ENCODE peak calls at places on chromosomes 1 and 21, in nine cellular contexts. One of them, this sample, is unnamed.

GRCh38 chr1:53948291-53948690 is 2.1 kb downstream of the LRRC42 start:
- DNase-seq in transverse colon: no peak
- DNase-seq in upper lobe of left lung: no peak
- DNase-seq in GM12878: no peak
- DNase-seq in stomach: no peak
- DNase-seq in HCT116: no peak
- DNase-seq in spleen: no peak
- DNase-seq in GM12892: no peak
- DNase-seq in endothelial cell of umbilical vein: no peak
- DNase-seq in this sample: no peak

GRCh38 chr21:42721341-42721824 is 68.0 kb downstream of the PDE9A start:
- DNase-seq in transverse colon: peak
- DNase-seq in upper lobe of left lung: no peak
- DNase-seq in GM12878: no peak
- DNase-seq in stomach: no peak
- DNase-seq in HCT116: no peak
- DNase-seq in spleen: no peak
- DNase-seq in GM12892: no peak
- DNase-seq in endothelial cell of umbilical vein: no peak
- DNase-seq in this sample: no peak

GRCh38 chr1:180151508-180151907 is 3.2 kb upstream of the QSOX1 start:
- DNase-seq in transverse colon: no peak
- DNase-seq in upper lobe of left lung: no peak
- DNase-seq in GM12878: no peak
- DNase-seq in stomach: no peak
- DNase-seq in HCT116: no peak
- DNase-seq in spleen: no peak
- DNase-seq in GM12892: no peak
- DNase-seq in endothelial cell of umbilical vein: peak
- DNase-seq in this sample: no peak

GRCh38 chr1:109112056-109112651 is 1.8 kb upstream of the ELAPOR1 start:
- DNase-seq in transverse colon: no peak
- DNase-seq in upper lobe of left lung: no peak
- DNase-seq in GM12878: no peak
- DNase-seq in stomach: no peak
- DNase-seq in HCT116: no peak
- DNase-seq in spleen: no peak
- DNase-seq in GM12892: no peak
- DNase-seq in endothelial cell of umbilical vein: peak
- DNase-seq in this sample: no peak

GRCh38 chr1:224683981-224684380 is 67.9 kb downstream of the CNIH3 start:
- DNase-seq in transverse colon: no peak
- DNase-seq in upper lobe of left lung: no peak
- DNase-seq in GM12878: no peak
- DNase-seq in stomach: no peak
- DNase-seq in HCT116: no peak
- DNase-seq in spleen: no peak
- DNase-seq in GM12892: no peak
- DNase-seq in endothelial cell of umbilical vein: no peak
- DNase-seq in this sample: no peak

GRCh38 chr1:10431065-10431730 is 965 bp downstream of the CENPS start:
- DNase-seq in transverse colon: no peak
- DNase-seq in upper lobe of left lung: no peak
- DNase-seq in GM12878: no peak
- DNase-seq in stomach: no peak
- DNase-seq in HCT116: no peak
- DNase-seq in spleen: no peak
- DNase-seq in GM12892: no peak
- DNase-seq in endothelial cell of umbilical vein: no peak
- DNase-seq in this sample: no peak

GRCh38 chr1:244371294-244372141 is 80.2 kb downstream of the ADSS2 start:
- DNase-seq in transverse colon: no peak
- DNase-seq in upper lobe of left lung: no peak
- DNase-seq in GM12878: no peak
- DNase-seq in stomach: no peak
- DNase-seq in HCT116: no peak
- DNase-seq in spleen: no peak
- DNase-seq in GM12892: no peak
- DNase-seq in endothelial cell of umbilical vein: no peak
- DNase-seq in this sample: no peak

GRCh38 chr1:172629638-172630037 is 29.3 kb upstream of the FASLG start:
- DNase-seq in transverse colon: no peak
- DNase-seq in upper lobe of left lung: no peak
- DNase-seq in GM12878: no peak
- DNase-seq in stomach: no peak
- DNase-seq in HCT116: no peak
- DNase-seq in spleen: no peak
- DNase-seq in GM12892: no peak
- DNase-seq in endothelial cell of umbilical vein: no peak
- DNase-seq in this sample: no peak

GRCh38 chr1:208731976-208732821 is 488.0 kb upstream of the PLXNA2 start:
- DNase-seq in transverse colon: no peak
- DNase-seq in upper lobe of left lung: no peak
- DNase-seq in GM12878: peak
- DNase-seq in stomach: no peak
- DNase-seq in HCT116: no peak
- DNase-seq in spleen: no peak
- DNase-seq in GM12892: no peak
- DNase-seq in endothelial cell of umbilical vein: peak
- DNase-seq in this sample: no peak

GRCh38 chr1:157047064-157047410 is 1.5 kb upstream of the ARHGEF11 start:
- DNase-seq in transverse colon: no peak
- DNase-seq in upper lobe of left lung: no peak
- DNase-seq in GM12878: no peak
- DNase-seq in stomach: no peak
- DNase-seq in HCT116: no peak
- DNase-seq in spleen: no peak
- DNase-seq in GM12892: no peak
- DNase-seq in endothelial cell of umbilical vein: no peak
- DNase-seq in this sample: no peak

GRCh38 chr1:65310078-65310587 is 790 bp downstream of the DNAJC6 start:
- DNase-seq in transverse colon: peak
- DNase-seq in upper lobe of left lung: no peak
- DNase-seq in GM12878: no peak
- DNase-seq in stomach: no peak
- DNase-seq in HCT116: no peak
- DNase-seq in spleen: no peak
- DNase-seq in GM12892: no peak
- DNase-seq in endothelial cell of umbilical vein: no peak
- DNase-seq in this sample: no peak

GRCh38 chr1:21666572-21667320 is 2.4 kb downstream of the RAP1GAP start:
- DNase-seq in transverse colon: no peak
- DNase-seq in upper lobe of left lung: no peak
- DNase-seq in GM12878: no peak
- DNase-seq in stomach: peak
- DNase-seq in HCT116: no peak
- DNase-seq in spleen: peak
- DNase-seq in GM12892: no peak
- DNase-seq in endothelial cell of umbilical vein: no peak
- DNase-seq in this sample: no peak
- TF ChIP-seq POLR2AphosphoS5 in transverse colon: no peak
- TF ChIP-seq POLR2AphosphoS5 in upper lobe of left lung: no peak
- TF ChIP-seq POLR2AphosphoS5 in GM12878: no peak
- TF ChIP-seq POLR2AphosphoS5 in stomach: no peak
- TF ChIP-seq POLR2AphosphoS5 in HCT116: no peak
- TF ChIP-seq POLR2AphosphoS5 in spleen: no peak
- TF ChIP-seq POLR2AphosphoS5 in GM12892: no peak
- TF ChIP-seq POLR2AphosphoS5 in endothelial cell of umbilical vein: no peak
- TF ChIP-seq POLR2AphosphoS5 in this sample: no peak

GRCh38 chr1:206823725-206824124 is 41.7 kb upstream of the IL20 start:
- DNase-seq in transverse colon: no peak
- DNase-seq in upper lobe of left lung: no peak
- DNase-seq in GM12878: no peak
- DNase-seq in stomach: no peak
- DNase-seq in HCT116: no peak
- DNase-seq in spleen: no peak
- DNase-seq in GM12892: no peak
- DNase-seq in endothelial cell of umbilical vein: no peak
- DNase-seq in this sample: no peak

GRCh38 chr1:206821493-206821892 is 43.9 kb upstream of the IL20 start:
- DNase-seq in transverse colon: no peak
- DNase-seq in upper lobe of left lung: no peak
- DNase-seq in GM12878: no peak
- DNase-seq in stomach: no peak
- DNase-seq in HCT116: no peak
- DNase-seq in spleen: no peak
- DNase-seq in GM12892: no peak
- DNase-seq in endothelial cell of umbilical vein: no peak
- DNase-seq in this sample: no peak

GRCh38 chr1:206826409-206826808 is 39.0 kb upstream of the IL20 start:
- DNase-seq in transverse colon: no peak
- DNase-seq in upper lobe of left lung: no peak
- DNase-seq in GM12878: no peak
- DNase-seq in stomach: no peak
- DNase-seq in HCT116: no peak
- DNase-seq in spleen: no peak
- DNase-seq in GM12892: no peak
- DNase-seq in endothelial cell of umbilical vein: no peak
- DNase-seq in this sample: no peak

GRCh38 chr1:206828061-206828460 is 37.4 kb upstream of the IL20 start:
- DNase-seq in transverse colon: no peak
- DNase-seq in upper lobe of left lung: no peak
- DNase-seq in GM12878: no peak
- DNase-seq in stomach: no peak
- DNase-seq in HCT116: no peak
- DNase-seq in spleen: no peak
- DNase-seq in GM12892: no peak
- DNase-seq in endothelial cell of umbilical vein: no peak
- DNase-seq in this sample: no peak

DNA sequence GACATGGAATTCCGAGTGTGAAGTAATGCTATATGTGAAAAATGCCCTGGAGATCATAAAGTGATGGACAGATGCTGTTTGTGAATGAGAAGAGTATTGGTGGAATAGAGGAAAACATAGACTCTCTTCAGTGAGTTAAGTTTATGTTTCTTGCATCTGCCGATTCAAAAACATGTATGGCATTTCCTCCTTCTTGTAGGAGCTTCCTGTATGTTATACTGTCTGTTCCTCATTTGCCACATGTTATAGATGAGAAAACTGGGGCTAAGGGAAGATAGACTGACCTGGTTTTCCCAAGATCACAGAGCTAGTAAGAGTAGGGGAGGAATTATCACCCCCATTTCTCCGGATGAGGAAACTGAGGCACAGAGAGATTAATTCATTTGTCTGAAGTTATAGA is 41.1 kb upstream of the IL20 start:
- DNase-seq in transverse colon: no peak
- DNase-seq in upper lobe of left lung: no peak
- DNase-seq in GM12878: no peak
- DNase-seq in stomach: no peak
- DNase-seq in HCT116: no peak
- DNase-seq in spleen: no peak
- DNase-seq in GM12892: no peak
- DNase-seq in endothelial cell of umbilical vein: peak
- DNase-seq in this sample: no peak
- TF ChIP-seq POLR2A in transverse colon: no peak
- TF ChIP-seq POLR2A in upper lobe of left lung: no peak
- TF ChIP-seq POLR2A in GM12878: no peak
- TF ChIP-seq POLR2A in stomach: no peak
- TF ChIP-seq POLR2A in HCT116: no peak
- TF ChIP-seq POLR2A in spleen: no peak
- TF ChIP-seq POLR2A in GM12892: no peak
- TF ChIP-seq POLR2A in endothelial cell of umbilical vein: no peak
- TF ChIP-seq POLR2A in this sample: no peak

DNA sequence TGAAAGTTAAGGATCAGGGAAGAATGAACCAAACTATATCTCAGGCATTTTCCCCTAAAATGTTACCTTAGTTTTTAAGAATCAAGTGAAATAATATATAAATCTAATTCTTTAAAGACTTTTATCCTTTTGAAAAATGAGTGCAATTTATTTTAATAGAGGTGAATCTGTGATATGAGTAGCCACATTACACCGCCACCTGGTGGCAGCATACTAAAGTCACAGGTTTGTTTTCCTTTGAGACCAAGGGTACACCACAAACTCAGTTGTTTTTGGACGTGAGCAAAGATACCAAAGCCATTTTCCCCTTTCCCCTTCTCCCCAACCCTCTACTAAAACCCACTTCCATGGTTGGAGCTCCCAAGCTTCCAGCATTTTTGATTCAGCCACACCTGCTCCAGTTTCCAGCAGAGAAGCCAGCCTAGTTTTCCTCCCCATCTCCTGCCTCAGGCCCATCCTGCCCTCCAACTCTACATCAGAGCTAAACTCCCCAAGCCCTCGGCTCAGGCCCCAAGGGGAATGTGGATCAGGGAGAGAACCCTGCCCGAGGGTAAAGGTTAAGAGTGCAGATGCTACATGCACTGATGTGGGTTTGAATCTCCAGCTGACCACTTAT is 22.9 kb upstream of the LDLRAP1 start:
- DNase-seq in transverse colon: peak
- DNase-seq in upper lobe of left lung: peak
- DNase-seq in GM12878: peak
- DNase-seq in stomach: peak
- DNase-seq in HCT116: peak
- DNase-seq in spleen: peak
- DNase-seq in GM12892: no peak
- DNase-seq in endothelial cell of umbilical vein: peak
- DNase-seq in this sample: no peak
- TF ChIP-seq POLR2AphosphoS5 in transverse colon: no peak
- TF ChIP-seq POLR2AphosphoS5 in upper lobe of left lung: no peak
- TF ChIP-seq POLR2AphosphoS5 in GM12878: no peak
- TF ChIP-seq POLR2AphosphoS5 in stomach: no peak
- TF ChIP-seq POLR2AphosphoS5 in HCT116: no peak
- TF ChIP-seq POLR2AphosphoS5 in spleen: no peak
- TF ChIP-seq POLR2AphosphoS5 in GM12892: no peak
- TF ChIP-seq POLR2AphosphoS5 in endothelial cell of umbilical vein: no peak
- TF ChIP-seq POLR2AphosphoS5 in this sample: no peak

GRCh38 chr1:153973478-153973877 is 4.0 kb downstream of the JTB start:
- DNase-seq in transverse colon: no peak
- DNase-seq in upper lobe of left lung: no peak
- DNase-seq in GM12878: no peak
- DNase-seq in stomach: no peak
- DNase-seq in HCT116: no peak
- DNase-seq in spleen: peak
- DNase-seq in GM12892: no peak
- DNase-seq in endothelial cell of umbilical vein: no peak
- DNase-seq in this sample: no peak

GRCh38 chr1:153978274-153978909 is 918 bp upstream of the JTB start:
- DNase-seq in transverse colon: no peak
- DNase-seq in upper lobe of left lung: no peak
- DNase-seq in GM12878: no peak
- DNase-seq in stomach: no peak
- DNase-seq in HCT116: no peak
- DNase-seq in spleen: peak
- DNase-seq in GM12892: no peak
- DNase-seq in endothelial cell of umbilical vein: no peak
- DNase-seq in this sample: no peak

GRCh38 chr1:153973071-153973470 is 4.4 kb downstream of the JTB start:
- DNase-seq in transverse colon: no peak
- DNase-seq in upper lobe of left lung: no peak
- DNase-seq in GM12878: no peak
- DNase-seq in stomach: no peak
- DNase-seq in HCT116: no peak
- DNase-seq in spleen: no peak
- DNase-seq in GM12892: no peak
- DNase-seq in endothelial cell of umbilical vein: no peak
- DNase-seq in this sample: no peak

GRCh38 chr1:153976819-153977249 is 640 bp downstream of the JTB start:
- DNase-seq in transverse colon: no peak
- DNase-seq in upper lobe of left lung: no peak
- DNase-seq in GM12878: no peak
- DNase-seq in stomach: no peak
- DNase-seq in HCT116: no peak
- DNase-seq in spleen: peak
- DNase-seq in GM12892: no peak
- DNase-seq in endothelial cell of umbilical vein: no peak
- DNase-seq in this sample: no peak

GRCh38 chr1:153977250-153978240 is at the start of gene JTB:
- DNase-seq in transverse colon: peak
- DNase-seq in upper lobe of left lung: peak
- DNase-seq in GM12878: no peak
- DNase-seq in stomach: peak
- DNase-seq in HCT116: no peak
- DNase-seq in spleen: peak
- DNase-seq in GM12892: peak
- DNase-seq in endothelial cell of umbilical vein: peak
- DNase-seq in this sample: peak
- TF ChIP-seq POLR2A in transverse colon: peak
- TF ChIP-seq POLR2A in upper lobe of left lung: peak
- TF ChIP-seq POLR2A in GM12878: peak
- TF ChIP-seq POLR2A in stomach: peak
- TF ChIP-seq POLR2A in HCT116: peak
- TF ChIP-seq POLR2A in spleen: peak
- TF ChIP-seq POLR2A in GM12892: peak
- TF ChIP-seq POLR2A in endothelial cell of umbilical vein: peak
- TF ChIP-seq POLR2A in this sample: peak

This sample was measured in breast epithelium.